ENCODE peak calls at places on chromosomes 3 and 15, in seven cellular contexts. One of them, this sample, is unnamed.

GRCh38 chr3:7999363-7999762 is 502.3 kb upstream of the LMCD1 start:
- DNase-seq in fibroblast of lung: peak; percentile 10
- DNase-seq in endodermal cell: peak; percentile 88
- DNase-seq in heart right ventricle: no peak
- DNase-seq in GM23338: peak; percentile 70
- DNase-seq in colonic mucosa: no peak
- DNase-seq in AG04449: no peak
- DNase-seq in this sample: no peak

GRCh38 chr15:41169784-41170183 is 53.7 kb upstream of the INO80 start:
- DNase-seq in fibroblast of lung: no peak
- DNase-seq in endodermal cell: peak; percentile 12
- DNase-seq in heart right ventricle: no peak
- DNase-seq in GM23338: no peak
- DNase-seq in colonic mucosa: no peak
- DNase-seq in AG04449: no peak
- DNase-seq in this sample: no peak

GRCh38 chr3:105867690-105868449 is 942 bp downstream of the CBLB start:
- DNase-seq in fibroblast of lung: no peak
- DNase-seq in endodermal cell: no peak
- DNase-seq in heart right ventricle: no peak
- DNase-seq in GM23338: peak; percentile 13
- DNase-seq in colonic mucosa: no peak
- DNase-seq in AG04449: no peak
- DNase-seq in this sample: no peak

GRCh38 chr15:78044407-78045155 is 32.9 kb downstream of the TBC1D2B start:
- DNase-seq in fibroblast of lung: no peak
- DNase-seq in endodermal cell: peak; percentile 17
- DNase-seq in heart right ventricle: no peak
- DNase-seq in GM23338: no peak
- DNase-seq in colonic mucosa: peak; percentile 16
- DNase-seq in AG04449: no peak
- DNase-seq in this sample: no peak

GRCh38 chr15:94266000-94266399 is 34.6 kb downstream of the MCTP2 start:
- DNase-seq in fibroblast of lung: no peak
- DNase-seq in endodermal cell: no peak
- DNase-seq in heart right ventricle: no peak
- DNase-seq in GM23338: no peak
- DNase-seq in colonic mucosa: no peak
- DNase-seq in AG04449: no peak
- DNase-seq in this sample: no peak

GRCh38 chr3:40681658-40682055 is 156.9 kb downstream of the ZNF621 start:
- DNase-seq in fibroblast of lung: no peak
- DNase-seq in endodermal cell: no peak
- DNase-seq in heart right ventricle: no peak
- DNase-seq in GM23338: no peak
- DNase-seq in colonic mucosa: no peak
- DNase-seq in AG04449: no peak
- DNase-seq in this sample: no peak

GRCh38 chr3:106755336-106755735 is 621.9 kb upstream of the CCDC54 start:
- DNase-seq in fibroblast of lung: no peak
- DNase-seq in endodermal cell: no peak
- DNase-seq in heart right ventricle: no peak
- DNase-seq in GM23338: no peak
- DNase-seq in colonic mucosa: no peak
- DNase-seq in AG04449: no peak
- DNase-seq in this sample: no peak

GRCh38 chr3:67495751-67496150 is 158.7 kb downstream of the SUCLG2 start:
- DNase-seq in fibroblast of lung: no peak
- DNase-seq in endodermal cell: no peak
- DNase-seq in heart right ventricle: no peak
- DNase-seq in GM23338: no peak
- DNase-seq in colonic mucosa: no peak
- DNase-seq in AG04449: no peak
- DNase-seq in this sample: no peak

GRCh38 chr3:147298511-147298982 is 107.8 kb downstream of the ZIC4 start:
- DNase-seq in fibroblast of lung: peak; percentile 100
- DNase-seq in endodermal cell: no peak
- DNase-seq in heart right ventricle: no peak
- DNase-seq in GM23338: peak; percentile 57
- DNase-seq in colonic mucosa: no peak
- DNase-seq in AG04449: peak; percentile 99
- DNase-seq in this sample: peak; percentile 97

GRCh38 chr3:44076221-44076829 is 165.4 kb upstream of the TOPAZ1 start:
- DNase-seq in fibroblast of lung: no peak
- DNase-seq in endodermal cell: peak; percentile 59
- DNase-seq in heart right ventricle: no peak
- DNase-seq in GM23338: peak; percentile 28
- DNase-seq in colonic mucosa: no peak
- DNase-seq in AG04449: no peak
- DNase-seq in this sample: no peak

GRCh38 chr3:45387636-45388348 is 584 bp upstream of the LARS2 start:
- DNase-seq in fibroblast of lung: no peak
- DNase-seq in endodermal cell: no peak
- DNase-seq in heart right ventricle: no peak
- DNase-seq in GM23338: peak; percentile 56
- DNase-seq in colonic mucosa: no peak
- DNase-seq in AG04449: no peak
- DNase-seq in this sample: no peak

GRCh38 chr15:45100884-45101622 is 12.9 kb downstream of the DUOX2 start:
- DNase-seq in fibroblast of lung: no peak
- DNase-seq in endodermal cell: no peak
- DNase-seq in heart right ventricle: no peak
- DNase-seq in GM23338: peak; percentile 20
- DNase-seq in colonic mucosa: no peak
- DNase-seq in AG04449: no peak
- DNase-seq in this sample: no peak

GRCh38 chr15:45101749-45102148 is 12.2 kb downstream of the DUOX2 start:
- DNase-seq in fibroblast of lung: no peak
- DNase-seq in endodermal cell: no peak
- DNase-seq in heart right ventricle: no peak
- DNase-seq in GM23338: no peak
- DNase-seq in colonic mucosa: no peak
- DNase-seq in AG04449: no peak
- DNase-seq in this sample: no peak

GRCh38 chr15:45099549-45100165 is 14.3 kb downstream of the DUOX2 start:
- DNase-seq in fibroblast of lung: no peak
- DNase-seq in endodermal cell: no peak
- DNase-seq in heart right ventricle: no peak
- DNase-seq in GM23338: no peak
- DNase-seq in colonic mucosa: no peak
- DNase-seq in AG04449: no peak
- DNase-seq in this sample: no peak

GRCh38 chr15:45105586-45105985 is 8.4 kb downstream of the DUOX2 start:
- DNase-seq in fibroblast of lung: no peak
- DNase-seq in endodermal cell: no peak
- DNase-seq in heart right ventricle: no peak
- DNase-seq in GM23338: no peak
- DNase-seq in colonic mucosa: no peak
- DNase-seq in AG04449: no peak
- DNase-seq in this sample: no peak

DNA sequence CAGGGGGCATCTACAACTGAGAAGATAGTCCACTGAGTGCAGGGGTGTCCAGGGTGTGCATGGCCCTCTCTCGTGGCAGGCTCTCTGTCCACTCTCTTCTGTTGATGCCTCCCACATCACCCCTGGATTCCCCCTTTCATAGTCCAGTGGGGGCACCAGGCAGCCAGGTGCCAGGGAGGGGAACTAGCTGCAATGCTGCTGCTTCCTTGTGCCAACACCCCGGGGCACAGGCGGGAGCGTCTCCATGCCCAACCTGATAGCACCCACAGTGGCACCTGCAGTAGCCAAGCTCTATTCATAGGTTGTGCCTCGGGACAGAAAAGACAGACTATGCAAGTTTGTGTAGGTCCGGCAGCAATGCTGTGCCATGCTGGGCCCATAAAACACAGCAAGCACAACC is 11.7 kb downstream of the DUOX2 start:
- DNase-seq in fibroblast of lung: no peak
- DNase-seq in endodermal cell: no peak
- DNase-seq in heart right ventricle: no peak
- DNase-seq in GM23338: no peak
- DNase-seq in colonic mucosa: no peak
- DNase-seq in AG04449: no peak
- DNase-seq in this sample: no peak
- H3K4me3 ChIP-seq in fibroblast of lung: no peak overlapping the region
- H3K4me3 ChIP-seq in endodermal cell: no peak overlapping the region
- H3K4me3 ChIP-seq in heart right ventricle: no peak overlapping the region
- H3K4me3 ChIP-seq in GM23338: no peak overlapping the region
- H3K4me3 ChIP-seq in colonic mucosa: no peak overlapping the region
- H3K4me3 ChIP-seq in AG04449: no peak overlapping the region
- H3K4me3 ChIP-seq in this sample: no peak overlapping the region

DNA sequence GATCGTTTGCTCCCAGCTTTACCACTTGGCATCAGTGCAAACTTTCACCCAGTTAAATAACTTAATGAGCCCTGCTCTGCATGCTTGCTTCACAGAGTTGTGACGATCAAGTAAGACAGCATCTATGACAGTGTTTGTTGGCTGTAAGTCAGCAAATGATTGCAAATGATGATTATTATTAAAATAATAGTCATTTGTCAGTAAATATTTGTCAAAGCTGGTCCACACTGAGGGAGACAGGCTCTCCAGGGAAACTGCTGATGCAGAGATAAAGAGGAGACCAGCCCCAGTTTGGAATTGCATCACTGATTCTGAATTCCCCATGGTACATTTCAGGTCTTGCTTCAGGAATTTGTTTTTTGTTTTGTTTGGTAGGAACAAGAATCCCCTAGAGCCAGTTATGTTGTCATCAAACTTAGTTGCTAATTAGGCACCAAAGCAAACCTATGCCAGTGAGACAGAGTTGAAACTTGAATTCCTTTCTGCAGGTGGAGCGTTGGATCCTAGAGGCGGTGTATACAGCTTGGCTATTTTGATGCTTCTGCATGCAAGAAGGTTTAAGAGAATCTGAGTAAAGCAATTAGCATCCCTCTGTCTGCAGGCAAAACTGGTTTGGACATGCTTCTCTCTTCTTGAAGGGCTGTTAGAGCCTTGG is 338.7 kb upstream of the TPRG1 start:
- DNase-seq in fibroblast of lung: no peak
- DNase-seq in endodermal cell: no peak
- DNase-seq in heart right ventricle: no peak
- DNase-seq in GM23338: peak; percentile 48
- DNase-seq in colonic mucosa: no peak
- DNase-seq in AG04449: no peak
- DNase-seq in this sample: no peak
- TF ChIP-seq CTCF in fibroblast of lung: no peak
- TF ChIP-seq CTCF in endodermal cell: no peak
- TF ChIP-seq CTCF in heart right ventricle: no peak
- TF ChIP-seq CTCF in GM23338: no peak
- TF ChIP-seq CTCF in colonic mucosa: no peak
- TF ChIP-seq CTCF in AG04449: no peak
- TF ChIP-seq CTCF in this sample: no peak

DNA sequence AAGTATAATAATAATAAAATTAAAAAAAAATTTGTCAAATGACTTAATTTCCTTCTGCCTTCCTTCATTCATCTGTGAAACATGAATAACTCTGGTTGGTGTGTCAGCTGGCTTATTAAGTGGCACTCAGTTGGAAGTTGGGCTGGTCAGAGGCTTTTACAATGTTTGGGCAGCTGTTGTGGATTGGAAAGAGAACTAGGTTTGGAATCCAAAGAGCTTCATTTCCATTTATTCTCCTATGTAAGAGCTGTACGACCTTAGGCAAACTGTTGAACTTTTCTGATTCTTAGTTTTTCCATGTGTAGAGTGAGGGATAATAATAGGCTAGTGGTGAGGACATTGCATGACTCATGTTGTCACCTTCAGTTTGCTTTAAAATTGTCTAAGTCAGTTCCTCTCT is 606.7 kb downstream of the PDCD6IP start:
- DNase-seq in fibroblast of lung: no peak
- DNase-seq in endodermal cell: no peak
- DNase-seq in heart right ventricle: no peak
- DNase-seq in GM23338: no peak
- DNase-seq in colonic mucosa: no peak
- DNase-seq in AG04449: no peak
- DNase-seq in this sample: no peak
- H3K4me3 ChIP-seq in fibroblast of lung: no peak overlapping the region
- H3K4me3 ChIP-seq in endodermal cell: no peak overlapping the region
- H3K4me3 ChIP-seq in heart right ventricle: no peak overlapping the region
- H3K4me3 ChIP-seq in GM23338: no peak overlapping the region
- H3K4me3 ChIP-seq in colonic mucosa: no peak overlapping the region
- H3K4me3 ChIP-seq in AG04449: no peak overlapping the region
- H3K4me3 ChIP-seq in this sample: no peak overlapping the region

GRCh38 chr3:154304116-154304786 is 20.0 kb downstream of the DHX36 start:
- DNase-seq in fibroblast of lung: peak; percentile 60
- DNase-seq in endodermal cell: no peak
- DNase-seq in heart right ventricle: no peak
- DNase-seq in GM23338: no peak
- DNase-seq in colonic mucosa: no peak
- DNase-seq in AG04449: peak; percentile 31
- DNase-seq in this sample: peak; percentile 13

GRCh38 chr3:154304936-154305335 is 19.4 kb downstream of the DHX36 start:
- DNase-seq in fibroblast of lung: no peak
- DNase-seq in endodermal cell: no peak
- DNase-seq in heart right ventricle: no peak
- DNase-seq in GM23338: no peak
- DNase-seq in colonic mucosa: no peak
- DNase-seq in AG04449: no peak
- DNase-seq in this sample: no peak

GRCh38 chr3:154307363-154307762 is 16.9 kb downstream of the DHX36 start:
- DNase-seq in fibroblast of lung: peak; percentile 13
- DNase-seq in endodermal cell: no peak
- DNase-seq in heart right ventricle: no peak
- DNase-seq in GM23338: no peak
- DNase-seq in colonic mucosa: no peak
- DNase-seq in AG04449: no peak
- DNase-seq in this sample: no peak

GRCh38 chr3:154301556-154301955 is 22.7 kb downstream of the DHX36 start:
- DNase-seq in fibroblast of lung: no peak
- DNase-seq in endodermal cell: no peak
- DNase-seq in heart right ventricle: no peak
- DNase-seq in GM23338: no peak
- DNase-seq in colonic mucosa: no peak
- DNase-seq in AG04449: no peak
- DNase-seq in this sample: no peak
- TF ChIP-seq CTCF in fibroblast of lung: no peak
- TF ChIP-seq CTCF in endodermal cell: no peak
- TF ChIP-seq CTCF in heart right ventricle: no peak
- TF ChIP-seq CTCF in GM23338: no peak
- TF ChIP-seq CTCF in colonic mucosa: no peak
- TF ChIP-seq CTCF in AG04449: no peak
- TF ChIP-seq CTCF in this sample: no peak

GRCh38 chr3:138861755-138862333 is 27.1 kb upstream of the PIK3CB start:
- DNase-seq in fibroblast of lung: peak; percentile 83
- DNase-seq in endodermal cell: peak; percentile 93
- DNase-seq in heart right ventricle: no peak
- DNase-seq in GM23338: peak; percentile 69
- DNase-seq in colonic mucosa: no peak
- DNase-seq in AG04449: peak; percentile 7
- DNase-seq in this sample: no peak

GRCh38 chr3:138862531-138862923 is 27.8 kb upstream of the PIK3CB start:
- DNase-seq in fibroblast of lung: peak; percentile 24
- DNase-seq in endodermal cell: peak; percentile 80
- DNase-seq in heart right ventricle: peak; percentile 10
- DNase-seq in GM23338: peak; percentile 81
- DNase-seq in colonic mucosa: peak; percentile 54
- DNase-seq in AG04449: no peak
- DNase-seq in this sample: no peak

GRCh38 chr3:138863776-138864113 is 29.0 kb upstream of the PIK3CB start:
- DNase-seq in fibroblast of lung: no peak
- DNase-seq in endodermal cell: no peak
- DNase-seq in heart right ventricle: no peak
- DNase-seq in GM23338: no peak
- DNase-seq in colonic mucosa: no peak
- DNase-seq in AG04449: no peak
- DNase-seq in this sample: no peak

GRCh38 chr3:138867996-138868395 is 33.3 kb upstream of the PIK3CB start:
- DNase-seq in fibroblast of lung: peak; percentile 21
- DNase-seq in endodermal cell: no peak
- DNase-seq in heart right ventricle: no peak
- DNase-seq in GM23338: no peak
- DNase-seq in colonic mucosa: no peak
- DNase-seq in AG04449: no peak
- DNase-seq in this sample: no peak

GRCh38 chr3:138862924-138863775 is 28.4 kb upstream of the PIK3CB start:
- DNase-seq in fibroblast of lung: peak; percentile 79
- DNase-seq in endodermal cell: peak; percentile 87
- DNase-seq in heart right ventricle: peak; percentile 14
- DNase-seq in GM23338: peak; percentile 62
- DNase-seq in colonic mucosa: peak; percentile 82
- DNase-seq in AG04449: no peak
- DNase-seq in this sample: no peak
- H3K4me3 ChIP-seq in fibroblast of lung: no peak overlapping the region
- H3K4me3 ChIP-seq in endodermal cell: peak overlapping the region; percentile 67
- H3K4me3 ChIP-seq in heart right ventricle: peak overlapping the region; percentile 0
- H3K4me3 ChIP-seq in GM23338: peak overlapping the region; percentile 37
- H3K4me3 ChIP-seq in colonic mucosa: no peak overlapping the region
- H3K4me3 ChIP-seq in AG04449: no peak overlapping the region
- H3K4me3 ChIP-seq in this sample: no peak overlapping the region